ENCODE peak calls at places on chromosome 4, in ten cellular contexts. Y, V, F, C, P, A, H, X, L and W are unnamed samples.

GRCh38 chr4:4555916-4556315 is 14.1 kb upstream of the STX18 start:
- DNase-seq in P (no peak), X (no peak), H (no peak), C (peak), F (no peak), A (peak), L (no peak), V (no peak), Y (no peak), W (no peak)

GRCh38 chr4:159787901-159788300 is 685.0 kb downstream of the RAPGEF2 start:
- DNase-seq in C (peak), V (no peak), P (no peak), X (no peak), L (no peak), F (no peak), H (no peak), Y (no peak), A (no peak), W (no peak)

GRCh38 chr4:5708171-5708828 is at the start of gene EVC2:
- DNase-seq in P (peak), L (no peak), Y (no peak), H (no peak), F (peak), A (no peak), X (peak), C (no peak), V (no peak), W (peak)

GRCh38 chr4:76588268-76588667 is 153.2 kb downstream of the SHROOM3 start:
- DNase-seq in H (no peak), V (no peak), P (no peak), Y (no peak), A (no peak), L (no peak), C (no peak), X (no peak), F (peak), W (no peak)

GRCh38 chr4:88012652-88013051 is 5.2 kb downstream of the PKD2 start:
- DNase-seq in L (no peak), H (no peak), F (no peak), C (peak), X (no peak), Y (peak), V (no peak), A (no peak), P (no peak), W (no peak)

GRCh38 chr4:109803924-109804571 is 2.2 kb upstream of the CFI start:
- DNase-seq in F (peak), Y (no peak), X (peak), V (no peak), P (no peak), C (peak), A (peak), H (no peak), L (no peak), W (no peak)

GRCh38 chr4:100889898-100890297 is 372.1 kb upstream of the EMCN start:
- DNase-seq in F (no peak), X (no peak), A (no peak), L (no peak), H (no peak), Y (no peak), P (no peak), C (no peak), V (no peak), W (no peak)

GRCh38 chr4:53208749-53209148 is 157.1 kb downstream of the SCFD2 start:
- DNase-seq in V (no peak), F (no peak), A (no peak), P (no peak), C (no peak), X (no peak), L (no peak), H (no peak), Y (no peak), W (no peak)

GRCh38 chr4:44462259-44462658 is 13.7 kb upstream of the KCTD8 start:
- DNase-seq in F (no peak), P (no peak), Y (no peak), A (no peak), L (no peak), H (no peak), C (no peak), V (no peak), X (no peak), W (no peak)

GRCh38 chr4:54274264-54274663 is 45.2 kb downstream of the PDGFRA start:
- DNase-seq in L (no peak), P (no peak), Y (no peak), C (no peak), A (no peak), F (no peak), V (no peak), H (no peak), X (no peak), W (no peak)

GRCh38 chr4:37641886-37642849 is 44.0 kb downstream of the RELL1 start:
- DNase-seq in F (no peak), V (no peak), P (no peak), C (no peak), Y (no peak), L (no peak), A (no peak), H (no peak), X (no peak), W (no peak)

GRCh38 chr4:48046059-48046458 is 29.5 kb downstream of the NIPAL1 start:
- DNase-seq in H (no peak), P (no peak), Y (no peak), F (no peak), L (no peak), C (no peak), X (no peak), V (no peak), A (no peak), W (no peak)

GRCh38 chr4:88104902-88105610 is 53.4 kb downstream of the ABCG2 start:
- DNase-seq in Y (no peak), P (no peak), F (no peak), V (no peak), C (peak), H (no peak), X (no peak), L (no peak), A (peak), W (no peak)

GRCh38 chr4:69896530-69897116 is 34.2 kb upstream of the CSN1S1 start:
- DNase-seq in Y (no peak), P (no peak), L (no peak), X (no peak), C (no peak), V (no peak), A (no peak), F (peak), H (no peak), W (no peak)

GRCh38 chr4:13546855-13547562 is 2.7 kb upstream of the NKX3-2 start:
- DNase-seq in C (no peak), P (peak), Y (no peak), L (no peak), V (no peak), A (no peak), H (no peak), F (no peak), X (peak), W (no peak)

GRCh38 chr4:76753814-76754213 is 144.1 kb downstream of the SOWAHB start:
- DNase-seq in F (no peak), L (no peak), X (no peak), V (no peak), P (no peak), A (no peak), C (peak), Y (no peak), H (no peak), W (no peak)

GRCh38 chr4:138405439-138405838 is 163.3 kb upstream of the SLC7A11 start:
- DNase-seq in Y (peak), H (no peak), L (no peak), F (no peak), X (no peak), C (peak), V (no peak), P (no peak), A (no peak), W (no peak)

GRCh38 chr4:75207902-75208301 is 275.0 kb downstream of the PARM1 start:
- DNase-seq in A (no peak), Y (no peak), F (no peak), L (no peak), P (no peak), X (no peak), H (no peak), V (no peak), C (no peak), W (no peak)

GRCh38 chr4:161522031-161522430 is 641.8 kb downstream of the FSTL5 start:
- DNase-seq in X (no peak), V (peak), L (no peak), A (no peak), P (no peak), C (no peak), F (no peak), H (no peak), Y (no peak), W (no peak)

GRCh38 chr4:28427306-28428085 is 1566.9 kb downstream of the STIM2 start:
- DNase-seq in L (no peak), C (no peak), H (no peak), V (no peak), A (no peak), P (no peak), X (no peak), Y (no peak), F (no peak), W (no peak)

GRCh38 chr4:142547974-142548373 is 298.1 kb downstream of the INPP4B start:
- DNase-seq in X (no peak), H (no peak), Y (no peak), A (no peak), V (no peak), P (no peak), L (no peak), C (no peak), F (no peak), W (no peak)

GRCh38 chr4:92235741-92236140 is 68.0 kb upstream of the GRID2 start:
- DNase-seq in P (no peak), C (peak), Y (no peak), L (no peak), H (no peak), A (no peak), X (peak), V (no peak), F (no peak), W (no peak)

GRCh38 chr4:1008840-1009646 is 2.4 kb upstream of the FGFRL1 start:
- DNase-seq in H (no peak), F (no peak), P (no peak), C (no peak), Y (no peak), L (no peak), A (no peak), V (no peak), X (no peak), W (no peak)

GRCh38 chr4:148510211-148510610 is 68.0 kb upstream of the NR3C2 start:
- DNase-seq in Y (no peak), P (no peak), C (no peak), A (no peak), H (no peak), V (no peak), X (no peak), L (no peak), F (no peak), W (no peak)

GRCh38 chr4:122100508-122100907 is 51.6 kb upstream of the BLTP1 start:
- DNase-seq in X (no peak), L (no peak), P (no peak), F (peak), Y (no peak), H (no peak), A (no peak), C (no peak), V (no peak), W (no peak)

GRCh38 chr4:147578057-147578476 is 39.1 kb upstream of the TMEM184C start:
- DNase-seq in A (peak), F (no peak), P (no peak), X (no peak), Y (no peak), H (no peak), V (no peak), C (peak), L (no peak), W (no peak)

GRCh38 chr4:89572224-89572858 is 264.6 kb downstream of the SNCA start:
- DNase-seq in A (no peak), L (no peak), Y (no peak), V (no peak), P (no peak), F (no peak), X (no peak), H (no peak), C (no peak), W (no peak)

GRCh38 chr4:74418063-74418670 is 26.8 kb upstream of the AREG start:
- DNase-seq in V (no peak), F (no peak), H (no peak), C (peak), Y (no peak), P (no peak), X (no peak), A (peak), L (no peak), W (no peak)

GRCh38 chr4:83328486-83328885 is 6.2 kb downstream of the HPSE start:
- DNase-seq in P (no peak), C (no peak), H (no peak), A (no peak), X (no peak), F (no peak), Y (no peak), L (no peak), V (no peak), W (no peak)

GRCh38 chr4:112167790-112168189 is 22.5 kb downstream of the FAM241A start:
- DNase-seq in A (no peak), F (no peak), H (no peak), L (no peak), Y (no peak), P (no peak), X (no peak), C (no peak), V (no peak), W (no peak)

GRCh38 chr4:186037692-186038658 is 31.0 kb upstream of the TLR3 start:
- DNase-seq in H (no peak), C (peak), V (peak), L (peak), A (peak), Y (peak), F (peak), P (no peak), X (peak), W (no peak)